ENCODE peak calls at places on chromosome 1, in ten cellular contexts. H is colonic mucosa, J is pancreas, R is left ventricle myocardium inferior, O is A549, G is OCI-LY7, I is thyroid gland, C is ovary, A is right lobe of liver, W is body of pancreas. S is an unnamed sample.

GRCh38 chr1:1020415-1021009 is 592 bp downstream of the AGRN start:
- DNase-seq in A (no peak), W (no peak), C (no peak), R (no peak), H (no peak), O (no peak), G (no peak), J (no peak), I (peak), S (no peak)

GRCh38 chr1:67937010-67937409 is 103.7 kb upstream of the GNG12 start:
- DNase-seq in O (no peak), A (no peak), I (no peak), G (no peak), H (no peak), R (no peak), W (no peak), C (no peak), J (no peak), S (no peak)

GRCh38 chr1:156897078-156897825 is 3.7 kb downstream of the PEAR1 start:
- DNase-seq in O (peak), I (no peak), J (no peak), A (no peak), G (no peak), W (no peak), H (no peak), R (no peak), C (no peak), S (peak)

GRCh38 chr1:117664314-117664713 is 58.5 kb downstream of the TENT5C start:
- DNase-seq in H (no peak), C (no peak), G (peak), R (no peak), O (no peak), W (no peak), A (no peak), I (no peak), J (no peak), S (no peak)

GRCh38 chr1:44905276-44905675 is 62.2 kb upstream of the PTCH2 start:
- DNase-seq in J (no peak), I (no peak), R (no peak), H (no peak), O (no peak), C (no peak), A (no peak), G (no peak), W (no peak), S (no peak)

GRCh38 chr1:110011527-110012041 is 22.8 kb upstream of the STRIP1 start:
- DNase-seq in G (peak), I (no peak), R (no peak), O (peak), W (peak), C (no peak), J (no peak), A (no peak), H (peak), S (peak)

GRCh38 chr1:21338568-21339401 is 48.5 kb upstream of the ECE1 start:
- DNase-seq in G (no peak), A (peak), J (peak), H (peak), C (peak), W (peak), O (peak), I (no peak), R (peak), S (peak)

GRCh38 chr1:225454067-225454618 is 26.3 kb upstream of the LBR start:
- DNase-seq in C (no peak), R (no peak), O (peak), J (peak), A (no peak), I (no peak), H (no peak), G (peak), W (no peak), S (no peak)

GRCh38 chr1:214386747-214387146 is 105.8 kb downstream of the SMYD2 start:
- DNase-seq in G (no peak), R (no peak), O (no peak), W (no peak), J (no peak), H (no peak), C (no peak), A (no peak), I (no peak), S (no peak)

GRCh38 chr1:205541161-205541886 is 36.9 kb downstream of the CDK18 start:
- DNase-seq in H (peak), J (peak), W (peak), I (no peak), G (no peak), O (no peak), R (no peak), C (no peak), A (peak), S (no peak)

GRCh38 chr1:207401578-207401977 is 52.5 kb upstream of the CR2 start:
- DNase-seq in C (no peak), H (no peak), I (no peak), A (no peak), O (no peak), W (no peak), R (no peak), J (no peak), G (no peak), S (no peak)
- TF ChIP-seq CTCF in C (no peak), H (no peak), I (no peak), A (no peak), O (no peak), W (no peak), R (no peak), J (no peak), G (peak), S (no peak)

GRCh38 chr1:209802780-209803152 is 3.2 kb downstream of the IRF6 start:
- DNase-seq in H (no peak), G (no peak), A (no peak), J (no peak), I (no peak), R (no peak), C (no peak), O (no peak), W (no peak), S (no peak)

GRCh38 chr1:209807509-209807908 is 1.6 kb upstream of the IRF6 start:
- DNase-seq in J (no peak), A (no peak), H (no peak), R (no peak), C (no peak), I (no peak), W (no peak), G (no peak), O (no peak), S (no peak)

GRCh38 chr1:209803568-209803967 is 2.4 kb downstream of the IRF6 start:
- DNase-seq in J (no peak), O (no peak), I (no peak), H (no peak), G (no peak), R (no peak), W (no peak), A (no peak), C (no peak), S (no peak)

GRCh38 chr1:209805875-209806760 is at the start of gene IRF6:
- DNase-seq in I (peak), H (peak), C (peak), W (peak), G (no peak), R (peak), J (peak), A (peak), O (peak), S (peak)

GRCh38 chr1:209805341-209805781 is 581 bp downstream of the IRF6 start:
- DNase-seq in C (no peak), W (peak), G (no peak), A (no peak), O (no peak), H (peak), R (no peak), J (peak), I (peak), S (no peak)
- H3K4me3 ChIP-seq in C (peak), W (peak), G (no peak), A (peak), O (no peak), H (peak), R (peak), J (peak), I (peak), S (peak)

DNA sequence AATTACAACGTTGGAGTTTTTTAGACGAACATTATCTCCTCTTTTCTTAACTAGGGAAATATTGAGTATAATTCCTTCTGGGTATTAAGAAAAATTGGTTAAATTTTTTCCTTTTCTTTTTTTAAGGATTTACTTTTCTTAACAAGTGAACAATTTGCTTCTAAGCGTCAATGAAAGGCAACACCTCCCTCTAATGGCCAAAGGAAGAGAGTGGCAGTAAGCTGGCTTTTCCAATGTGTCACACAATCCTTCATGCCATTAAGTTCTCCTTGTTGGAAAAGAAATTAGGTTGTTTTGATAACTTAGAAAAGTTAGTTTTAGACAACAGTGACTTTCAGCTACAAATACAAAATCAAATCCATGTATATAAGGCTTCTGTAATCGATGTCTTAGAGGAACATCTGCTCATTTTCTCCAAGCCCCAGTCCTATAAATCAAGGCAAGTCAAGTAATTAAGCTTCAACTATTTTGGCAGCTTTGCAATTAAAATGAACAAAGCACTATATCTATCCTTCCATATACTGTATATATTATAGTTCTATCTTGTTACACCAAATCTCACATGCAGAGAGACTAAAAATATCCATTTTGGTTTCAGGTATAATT is 62.8 kb downstream of the EDEM3 start:
- DNase-seq in H (no peak), J (no peak), W (no peak), C (no peak), I (no peak), A (no peak), O (peak), G (peak), R (no peak), S (peak)
- TF ChIP-seq CTCF in H (peak), J (peak), W (peak), C (peak), I (peak), A (peak), O (peak), G (peak), R (peak), S (peak)

GRCh38 chr1:154865442-154866256 is 4.4 kb downstream of the KCNN3 start:
- DNase-seq in C (no peak), G (peak), H (no peak), W (no peak), O (no peak), A (no peak), R (no peak), J (no peak), I (no peak), S (no peak)
- H3K4me3 ChIP-seq in C (no peak), G (peak), H (no peak), W (no peak), O (no peak), A (no peak), R (no peak), J (no peak), I (no peak), S (no peak)

DNA sequence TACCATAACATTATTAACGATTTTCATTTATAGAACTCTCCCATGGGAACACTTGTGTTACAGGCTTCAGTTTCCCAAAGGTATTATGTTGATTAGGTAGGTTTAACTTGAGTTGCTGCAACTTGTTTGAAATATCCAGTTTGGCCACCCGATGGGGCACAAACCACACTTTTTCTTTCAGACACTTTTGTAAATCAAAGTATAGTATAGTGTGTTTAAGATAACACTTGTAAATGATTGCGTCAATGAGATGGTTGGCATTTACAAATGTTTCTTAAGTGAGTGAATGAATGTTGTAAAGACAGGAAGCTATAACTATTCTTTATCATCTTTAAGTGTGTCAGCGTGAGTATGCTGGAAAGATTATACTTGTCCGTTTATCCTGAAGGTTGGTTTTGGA is 4.3 kb downstream of the XPR1 start:
- DNase-seq in I (peak), O (peak), A (no peak), H (no peak), R (no peak), C (no peak), G (no peak), W (peak), J (no peak), S (peak)
- TF ChIP-seq CTCF in I (no peak), O (peak), A (no peak), H (no peak), R (peak), C (no peak), G (peak), W (peak), J (no peak), S (no peak)